ENCODE peak calls at places on chromosomes 16 and 17, in seven cellular contexts. One of them, this sample, is unnamed.

GRCh38 chr16:76913046-76913445 is 277.9 kb upstream of the MON1B start:
- DNase-seq in GM12878: no peak
- DNase-seq in H1: no peak
- DNase-seq in K562: no peak
- DNase-seq in SK-N-SH: no peak
- DNase-seq in HCT116: no peak
- DNase-seq in HepG2: no peak
- DNase-seq in this sample: no peak

GRCh38 chr16:1379863-1380174 is 28.1 kb downstream of the GNPTG start:
- DNase-seq in SK-N-SH: no peak
- DNase-seq in HepG2: peak; percentile 32
- DNase-seq in H1: no peak
- DNase-seq in GM12878: no peak
- DNase-seq in HCT116: no peak
- DNase-seq in K562: peak; percentile 61
- DNase-seq in this sample: no peak

GRCh38 chr17:75755205-75755901 is 9.6 kb downstream of the GALK1 start:
- DNase-seq in GM12878: no peak
- DNase-seq in H1: no peak
- DNase-seq in SK-N-SH: peak; percentile 79
- DNase-seq in HepG2: no peak
- DNase-seq in HCT116: no peak
- DNase-seq in K562: no peak
- DNase-seq in this sample: no peak

GRCh38 chr17:77490361-77491183 is 349.8 kb downstream of the SEC14L1 start:
- DNase-seq in SK-N-SH: no peak
- DNase-seq in GM12878: no peak
- DNase-seq in H1: no peak
- DNase-seq in K562: no peak
- DNase-seq in HCT116: no peak
- DNase-seq in HepG2: no peak
- DNase-seq in this sample: no peak

GRCh38 chr16:27429330-27429871 is 27.4 kb downstream of the IL21R start:
- DNase-seq in HepG2: no peak
- DNase-seq in GM12878: no peak
- DNase-seq in K562: no peak
- DNase-seq in HCT116: no peak
- DNase-seq in SK-N-SH: no peak
- DNase-seq in H1: no peak
- DNase-seq in this sample: no peak

GRCh38 chr17:72370819-72371218 is 250.0 kb downstream of the SOX9 start:
- DNase-seq in H1: no peak
- DNase-seq in K562: peak; percentile 3
- DNase-seq in HepG2: no peak
- DNase-seq in SK-N-SH: no peak
- DNase-seq in HCT116: no peak
- DNase-seq in GM12878: no peak
- DNase-seq in this sample: no peak

GRCh38 chr16:11328172-11329079 is 16.8 kb upstream of the RMI2 start:
- DNase-seq in K562: no peak
- DNase-seq in GM12878: peak; percentile 95
- DNase-seq in H1: peak; percentile 94
- DNase-seq in SK-N-SH: no peak
- DNase-seq in HCT116: peak; percentile 62
- DNase-seq in HepG2: no peak
- DNase-seq in this sample: peak; percentile 62

GRCh38 chr16:7324306-7324705 is 8.3 kb upstream of the RBFOX1 start:
- DNase-seq in K562: no peak
- DNase-seq in HCT116: no peak
- DNase-seq in H1: no peak
- DNase-seq in HepG2: no peak
- DNase-seq in GM12878: no peak
- DNase-seq in SK-N-SH: no peak
- DNase-seq in this sample: no peak

GRCh38 chr16:64656471-64656870 is 465.4 kb downstream of the CDH11 start:
- DNase-seq in SK-N-SH: no peak
- DNase-seq in H1: no peak
- DNase-seq in GM12878: no peak
- DNase-seq in HCT116: no peak
- DNase-seq in HepG2: no peak
- DNase-seq in K562: no peak
- DNase-seq in this sample: no peak

GRCh38 chr17:13727441-13728171 is 125.9 kb upstream of the HS3ST3A1 start:
- DNase-seq in HCT116: no peak
- DNase-seq in GM12878: no peak
- DNase-seq in HepG2: no peak
- DNase-seq in K562: no peak
- DNase-seq in H1: no peak
- DNase-seq in SK-N-SH: no peak
- DNase-seq in this sample: no peak

GRCh38 chr17:10151667-10152496 is 46.5 kb downstream of the GAS7 start:
- DNase-seq in H1: no peak
- DNase-seq in HepG2: no peak
- DNase-seq in GM12878: no peak
- DNase-seq in SK-N-SH: no peak
- DNase-seq in HCT116: no peak
- DNase-seq in K562: no peak
- DNase-seq in this sample: no peak

GRCh38 chr17:11618861-11619566 is 20.7 kb downstream of the DNAH9 start:
- DNase-seq in GM12878: no peak
- DNase-seq in H1: no peak
- DNase-seq in HepG2: peak; percentile 58
- DNase-seq in HCT116: no peak
- DNase-seq in K562: no peak
- DNase-seq in SK-N-SH: no peak
- DNase-seq in this sample: no peak

GRCh38 chr17:47708864-47709541 is 15.0 kb downstream of the TBKBP1 start:
- DNase-seq in HCT116: no peak
- DNase-seq in SK-N-SH: no peak
- DNase-seq in HepG2: no peak
- DNase-seq in H1: no peak
- DNase-seq in GM12878: no peak
- DNase-seq in K562: no peak
- DNase-seq in this sample: no peak

GRCh38 chr17:42399121-42399520 is 10.9 kb upstream of the STAT3 start:
- DNase-seq in H1: no peak
- DNase-seq in HCT116: no peak
- DNase-seq in HepG2: no peak
- DNase-seq in GM12878: no peak
- DNase-seq in K562: no peak
- DNase-seq in SK-N-SH: no peak
- DNase-seq in this sample: no peak

GRCh38 chr16:85164838-85165516 is 52.7 kb upstream of the CIBAR2 start:
- DNase-seq in HCT116: no peak
- DNase-seq in GM12878: no peak
- DNase-seq in HepG2: no peak
- DNase-seq in SK-N-SH: no peak
- DNase-seq in K562: no peak
- DNase-seq in H1: no peak
- DNase-seq in this sample: no peak

GRCh38 chr17:74245145-74245817 is 28.8 kb upstream of the DNAI2 start:
- DNase-seq in H1: peak; percentile 47
- DNase-seq in K562: no peak
- DNase-seq in GM12878: no peak
- DNase-seq in HCT116: no peak
- DNase-seq in SK-N-SH: peak; percentile 56
- DNase-seq in HepG2: no peak
- DNase-seq in this sample: no peak

GRCh38 chr16:28998837-28999236 is 14.0 kb downstream of the LAT start:
- DNase-seq in HepG2: no peak
- DNase-seq in SK-N-SH: no peak
- DNase-seq in HCT116: no peak
- DNase-seq in K562: no peak
- DNase-seq in H1: no peak
- DNase-seq in GM12878: no peak
- DNase-seq in this sample: no peak

GRCh38 chr17:2776589-2777241 is 19.5 kb upstream of the RAP1GAP2 start:
- DNase-seq in GM12878: no peak
- DNase-seq in HCT116: no peak
- DNase-seq in HepG2: peak; percentile 34
- DNase-seq in SK-N-SH: peak; percentile 89
- DNase-seq in K562: no peak
- DNase-seq in H1: no peak
- DNase-seq in this sample: peak; percentile 33

GRCh38 chr16:68756250-68757051 is 19.4 kb downstream of the CDH1 start:
- DNase-seq in SK-N-SH: no peak
- DNase-seq in K562: no peak
- DNase-seq in HepG2: no peak
- DNase-seq in HCT116: peak; percentile 98
- DNase-seq in GM12878: peak; percentile 94
- DNase-seq in H1: no peak
- DNase-seq in this sample: peak; percentile 93

GRCh38 chr17:9231449-9232154 is 210.3 kb downstream of the NTN1 start:
- DNase-seq in K562: no peak
- DNase-seq in SK-N-SH: no peak
- DNase-seq in HepG2: no peak
- DNase-seq in HCT116: no peak
- DNase-seq in H1: no peak
- DNase-seq in GM12878: no peak
- DNase-seq in this sample: no peak

GRCh38 chr17:50550661-50551432 is 3.9 kb downstream of the SPATA20 start:
- DNase-seq in HepG2: peak; percentile 84
- DNase-seq in SK-N-SH: peak; percentile 95
- DNase-seq in H1: peak; percentile 84
- DNase-seq in HCT116: peak; percentile 68
- DNase-seq in K562: peak; percentile 87
- DNase-seq in GM12878: no peak
- DNase-seq in this sample: peak; percentile 90

GRCh38 chr17:56045907-56046306 is 107.4 kb upstream of the ANKFN1 start:
- DNase-seq in K562: no peak
- DNase-seq in SK-N-SH: no peak
- DNase-seq in HepG2: no peak
- DNase-seq in H1: no peak
- DNase-seq in HCT116: no peak
- DNase-seq in GM12878: no peak
- DNase-seq in this sample: no peak

DNA sequence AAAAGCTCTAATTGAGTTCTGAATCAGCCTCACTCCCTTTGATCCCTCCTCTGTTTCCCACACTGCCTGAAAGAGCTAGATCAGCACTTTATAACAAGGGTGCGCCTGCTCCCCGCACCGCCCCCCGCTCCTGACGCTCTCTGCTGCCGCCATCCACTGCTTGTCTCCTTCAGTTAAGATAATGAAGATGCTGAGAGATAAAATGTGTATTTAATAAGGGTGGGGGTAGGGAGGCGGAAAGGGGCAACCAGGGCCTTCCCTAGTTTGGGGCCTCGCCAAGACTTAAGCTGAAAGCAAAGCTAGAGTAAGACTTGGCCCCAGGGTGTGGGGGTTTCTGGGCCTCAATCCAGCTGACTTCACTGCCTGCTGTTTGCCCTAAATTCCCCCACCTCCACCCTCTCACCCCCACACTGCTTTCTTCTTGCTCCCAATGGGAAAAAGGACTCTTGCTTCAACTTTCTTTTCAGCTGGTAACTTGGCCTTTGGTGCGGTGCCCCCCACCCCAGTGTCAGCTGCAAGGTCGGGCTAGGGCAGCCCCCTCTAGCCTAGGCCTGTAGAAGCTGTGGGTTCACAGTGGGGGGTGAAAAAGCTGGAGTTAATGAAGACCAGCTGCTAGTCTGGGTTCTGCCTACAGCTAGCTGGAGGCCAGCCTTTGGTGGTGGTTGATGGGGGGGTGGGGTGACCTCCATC is 1.8 kb upstream of the RARA start:
- DNase-seq in GM12878: no peak
- DNase-seq in HepG2: no peak
- DNase-seq in K562: peak; percentile 61
- DNase-seq in H1: no peak
- DNase-seq in HCT116: no peak
- DNase-seq in SK-N-SH: peak; percentile 70
- DNase-seq in this sample: peak; percentile 92
- TF ChIP-seq JUND in GM12878: no peak
- TF ChIP-seq JUND in HepG2: no peak
- TF ChIP-seq JUND in K562: no peak
- TF ChIP-seq JUND in H1: no peak
- TF ChIP-seq JUND in HCT116: no peak
- TF ChIP-seq JUND in SK-N-SH: peak; percentile 84
- TF ChIP-seq JUND in this sample: no peak

GRCh38 chr16:49828545-49829267 is 27.2 kb downstream of the ZNF423 start:
- DNase-seq in HepG2: no peak
- DNase-seq in SK-N-SH: no peak
- DNase-seq in K562: no peak
- DNase-seq in HCT116: no peak
- DNase-seq in H1: no peak
- DNase-seq in GM12878: no peak
- DNase-seq in this sample: no peak
- TF ChIP-seq JUND in HepG2: no peak
- TF ChIP-seq JUND in SK-N-SH: no peak
- TF ChIP-seq JUND in K562: no peak
- TF ChIP-seq JUND in HCT116: no peak
- TF ChIP-seq JUND in H1: no peak
- TF ChIP-seq JUND in GM12878: no peak
- TF ChIP-seq JUND in this sample: no peak

GRCh38 chr17:19003966-19004600 is 481 bp downstream of the FAM83G start:
- DNase-seq in HCT116: no peak
- DNase-seq in HepG2: peak; percentile 50
- DNase-seq in K562: peak; percentile 41
- DNase-seq in SK-N-SH: peak; percentile 54
- DNase-seq in H1: no peak
- DNase-seq in GM12878: no peak
- DNase-seq in this sample: peak; percentile 58
- TF ChIP-seq JUND in HCT116: no peak
- TF ChIP-seq JUND in HepG2: no peak
- TF ChIP-seq JUND in K562: no peak
- TF ChIP-seq JUND in SK-N-SH: no peak
- TF ChIP-seq JUND in H1: no peak
- TF ChIP-seq JUND in GM12878: no peak
- TF ChIP-seq JUND in this sample: no peak

GRCh38 chr16:12728471-12728870 is 75.2 kb downstream of the CPPED1 start:
- DNase-seq in K562: no peak
- DNase-seq in HCT116: no peak
- DNase-seq in H1: no peak
- DNase-seq in SK-N-SH: no peak
- DNase-seq in GM12878: no peak
- DNase-seq in HepG2: no peak
- DNase-seq in this sample: no peak
- TF ChIP-seq JUND in K562: no peak
- TF ChIP-seq JUND in HCT116: no peak
- TF ChIP-seq JUND in H1: no peak
- TF ChIP-seq JUND in SK-N-SH: no peak
- TF ChIP-seq JUND in GM12878: no peak
- TF ChIP-seq JUND in HepG2: no peak
- TF ChIP-seq JUND in this sample: no peak

This sample was measured in T47D.